ENCODE peak calls at places on chromosomes 6 and 20, in four cellular contexts. H is cardiac muscle cell, I is left lung, U is AG04449. E is an unnamed sample.

GRCh38 chr6:147448212-147448611 is 60.3 kb upstream of the SAMD5 start:
- DNase-seq in H (no peak), I (no peak), U (no peak), E (no peak)

GRCh38 chr6:143130928-143131327 is 70.2 kb downstream of the AIG1 start:
- DNase-seq in H (no peak), I (no peak), U (no peak), E (no peak)

GRCh38 chr6:57021086-57021720 is 25.3 kb upstream of the KIAA1586 start:
- DNase-seq in H (peak), I (no peak), U (peak), E (no peak)

GRCh38 chr6:71197770-71198169 is 90.8 kb upstream of the OGFRL1 start:
- DNase-seq in H (peak), I (no peak), U (peak), E (no peak)

GRCh38 chr6:167574431-167575097 is 249.7 kb downstream of the TTLL2 start:
- DNase-seq in H (no peak), I (no peak), U (no peak), E (no peak)

GRCh38 chr6:166956444-166957086 is at the start of gene RNASET2:
- DNase-seq in H (peak), I (peak), U (no peak), E (peak)

GRCh38 chr6:100194535-100194934 is 200.5 kb upstream of the MCHR2 start:
- DNase-seq in H (no peak), I (no peak), U (no peak), E (no peak)

GRCh38 chr6:6251555-6252280 is 68.7 kb downstream of the F13A1 start:
- DNase-seq in H (no peak), I (no peak), U (no peak), E (no peak)

DNA sequence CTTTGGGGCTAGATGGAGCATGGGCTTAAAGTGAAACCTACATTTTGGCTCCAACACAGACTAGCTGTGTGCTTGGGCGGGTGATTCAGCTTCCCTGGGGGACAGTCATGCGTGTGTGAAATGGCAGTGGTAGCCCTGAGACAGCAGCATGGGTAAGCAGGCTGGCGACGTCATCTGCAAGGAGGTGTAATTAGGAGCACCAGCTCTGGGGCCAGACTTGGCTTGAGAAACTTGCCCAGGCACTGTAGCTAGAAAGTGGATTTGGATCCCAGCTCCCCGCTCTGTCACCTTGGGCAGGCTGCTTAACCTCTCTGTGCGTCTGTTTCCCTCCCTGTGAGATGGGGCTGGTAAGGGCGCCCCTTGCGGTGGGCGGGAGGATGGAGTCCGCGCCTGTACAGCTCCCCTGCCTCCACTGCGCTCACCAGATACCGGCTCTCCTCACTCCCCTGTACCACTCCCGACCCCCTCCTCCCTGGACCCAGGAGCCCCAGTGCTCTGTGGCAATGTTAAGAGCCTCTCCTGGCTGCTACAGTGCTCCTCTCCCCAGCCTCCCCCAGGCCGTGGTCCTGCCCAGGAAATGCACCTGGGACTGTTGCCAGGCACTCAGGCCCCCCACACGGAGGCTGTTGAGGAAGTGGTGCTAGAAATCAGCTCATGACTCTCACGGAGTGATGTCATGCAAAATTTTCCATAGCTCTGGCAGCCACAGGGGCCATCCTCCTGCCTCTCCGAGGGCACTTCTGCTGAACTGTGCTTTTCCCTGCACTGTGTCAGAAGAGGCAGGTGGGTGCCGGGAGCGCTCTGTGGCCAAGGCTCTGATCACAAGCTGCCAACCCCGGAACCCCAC is 44.6 kb downstream of the SYNJ2 start:
- DNase-seq in H (peak), I (peak), U (peak), E (no peak)
- H3K4me3 ChIP-seq in H (no peak), I (no peak), U (peak), E (no peak)

GRCh38 chr20:24773168-24773567 is 175.9 kb upstream of the CST7 start:
- DNase-seq in H (no peak), I (no peak), U (no peak), E (no peak)

GRCh38 chr20:24772667-24773066 is 176.4 kb upstream of the CST7 start:
- DNase-seq in H (no peak), I (no peak), U (no peak), E (no peak)

GRCh38 chr20:24775966-24776365 is 173.1 kb upstream of the CST7 start:
- DNase-seq in H (no peak), I (no peak), U (no peak), E (no peak)

GRCh38 chr20:24771651-24772061 is 177.4 kb upstream of the CST7 start:
- DNase-seq in H (no peak), I (peak), U (no peak), E (no peak)

GRCh38 chr20:24773751-24774201 is 175.3 kb upstream of the CST7 start:
- DNase-seq in H (no peak), I (peak), U (peak), E (no peak)
- TF ChIP-seq CTCF in H (no peak), I (no peak), U (no peak), E (no peak)

GRCh38 chr6:163757506-163757905 is 343.0 kb downstream of the QKI start:
- DNase-seq in H (no peak), I (no peak), U (no peak), E (no peak)
- H3K4me3 ChIP-seq in H (no peak), I (no peak), U (no peak), E (no peak)

DNA sequence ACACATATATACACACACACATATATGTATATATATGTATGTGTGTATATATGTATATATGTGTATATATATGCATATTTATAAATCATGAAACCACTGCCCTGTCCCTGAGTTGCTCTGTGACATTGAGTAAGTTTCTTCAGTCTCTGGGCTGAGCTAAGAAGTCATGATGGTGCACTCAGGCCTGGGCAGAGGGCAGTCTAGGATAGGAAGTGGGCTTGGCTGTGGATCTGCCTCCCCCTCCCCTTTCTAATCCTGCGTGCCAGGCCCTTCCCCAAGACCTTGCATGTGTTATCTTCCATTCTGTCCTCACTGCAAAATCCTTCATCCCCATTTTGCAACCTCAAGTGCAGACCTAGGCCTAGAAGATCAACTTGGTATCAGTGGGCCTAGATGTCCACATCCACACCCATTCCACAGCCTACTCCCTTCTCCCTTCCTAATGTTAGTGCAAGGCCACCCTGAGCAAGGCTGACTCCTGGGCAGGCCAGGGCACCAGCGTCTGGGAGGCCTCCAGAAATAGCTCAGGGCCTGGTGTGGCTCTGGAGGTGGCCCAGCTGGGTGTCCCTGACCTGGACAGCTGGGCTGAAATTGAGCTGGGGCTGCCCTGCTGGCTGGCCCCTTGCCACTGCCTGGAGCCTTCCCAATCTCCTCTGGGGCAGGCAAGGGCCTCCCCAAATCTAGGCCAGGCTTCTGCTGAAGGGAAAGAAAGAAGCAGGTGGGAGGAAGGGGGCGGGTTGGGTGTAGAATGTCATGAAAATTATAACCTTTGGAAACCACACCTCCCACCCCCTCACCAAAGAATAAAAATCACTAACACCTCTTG is 1.9 kb downstream of the FAM110A start:
- DNase-seq in H (peak), I (no peak), U (no peak), E (no peak)
- TF ChIP-seq CTCF in H (no peak), I (no peak), U (no peak), E (no peak)

GRCh38 chr20:49712118-49712517 is 1.6 kb downstream of the B4GALT5 start:
- DNase-seq in H (no peak), I (no peak), U (no peak), E (no peak)

GRCh38 chr20:49712918-49713778 is 530 bp downstream of the B4GALT5 start:
- DNase-seq in H (peak), I (peak), U (no peak), E (no peak)

GRCh38 chr20:49713779-49714712 is at the start of gene B4GALT5:
- DNase-seq in H (peak), I (peak), U (no peak), E (no peak)

GRCh38 chr20:49715466-49715865 is 1.8 kb upstream of the B4GALT5 start:
- DNase-seq in H (no peak), I (no peak), U (no peak), E (no peak)

GRCh38 chr20:49711331-49711987 is 2.2 kb downstream of the B4GALT5 start:
- DNase-seq in H (no peak), I (no peak), U (no peak), E (no peak)
- H3K4me3 ChIP-seq in H (peak), I (no peak), U (no peak), E (no peak)

GRCh38 chr6:169121013-169121412 is 132.6 kb downstream of the THBS2 start:
- DNase-seq in H (no peak), I (no peak), U (no peak), E (no peak)
- TF ChIP-seq CTCF in H (peak), I (no peak), U (no peak), E (peak)

GRCh38 chr6:89180971-89181370 is 35.1 kb downstream of the PM20D2 start:
- DNase-seq in H (no peak), I (no peak), U (no peak), E (no peak)
- H3K4me3 ChIP-seq in H (no peak), I (no peak), U (no peak), E (no peak)

DNA sequence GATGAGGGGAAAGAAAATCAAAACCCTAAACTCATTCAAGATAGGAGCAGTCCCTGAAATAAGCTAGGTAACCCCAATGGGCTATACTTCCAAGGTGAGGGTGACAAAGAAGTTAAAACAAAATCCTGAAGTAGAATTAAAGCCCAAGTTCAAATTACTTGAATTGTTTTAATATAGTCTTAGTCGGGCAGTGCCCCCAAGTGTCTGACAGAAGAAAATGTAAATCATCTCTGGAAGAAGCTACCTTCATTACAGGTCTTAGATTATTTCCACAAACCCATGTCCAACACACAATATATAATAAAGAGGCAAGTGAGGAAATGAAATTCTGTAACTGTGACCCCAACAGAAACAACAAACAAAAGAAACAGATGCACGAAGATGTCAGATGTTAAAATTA is 36.8 kb upstream of the L3MBTL3 start:
- DNase-seq in H (no peak), I (no peak), U (no peak), E (no peak)
- TF ChIP-seq CTCF in H (peak), I (no peak), U (no peak), E (peak)

DNA sequence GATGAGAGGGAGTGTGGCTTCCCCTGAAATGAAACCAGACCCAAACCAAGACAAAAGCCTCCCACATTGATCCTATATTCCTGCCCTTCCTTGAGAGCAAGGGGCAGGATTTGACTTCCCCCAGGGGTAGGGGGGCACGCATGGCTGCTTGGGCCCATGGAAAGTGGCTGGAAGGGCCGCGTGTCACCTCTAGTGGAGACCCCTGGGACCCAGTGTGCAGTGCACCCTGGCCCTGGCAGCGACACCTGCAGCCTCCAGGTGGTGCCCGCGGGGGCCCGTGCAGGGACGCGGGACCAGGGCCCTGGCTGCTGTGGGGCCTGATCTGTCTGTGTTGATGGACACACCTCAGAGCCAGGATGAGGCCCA is 18.0 kb upstream of the SLCO4A1 start:
- DNase-seq in H (no peak), I (no peak), U (no peak), E (no peak)
- H3K4me3 ChIP-seq in H (no peak), I (no peak), U (no peak), E (peak)